ENCODE peak calls at places on chromosome 1, in nine cellular contexts. Q, A, O, R, G, U, W, V and P are unnamed samples.

GRCh38 chr1:219554109-219554508 is 58.8 kb downstream of the ZC3H11B start:
- DNase-seq in Q (no peak), A (no peak), O (no peak), R (no peak), G (no peak), U (no peak), W (no peak), V (peak; percentile 44), P (no peak)

GRCh38 chr1:41851589-41851988 is 67.1 kb downstream of the HIVEP3 start:
- DNase-seq in Q (no peak), A (peak; percentile 87), O (no peak), R (peak; percentile 81), G (peak; percentile 86), U (peak; percentile 72), W (no peak), V (peak; percentile 68), P (peak; percentile 47)

GRCh38 chr1:80171101-80171500 is 1164.6 kb upstream of the ADGRL4 start:
- DNase-seq in Q (no peak), A (peak; percentile 2), O (no peak), R (no peak), G (no peak), U (peak; percentile 55), W (no peak), V (peak; percentile 38), P (no peak)

GRCh38 chr1:112298558-112298957 is 97.5 kb upstream of the CTTNBP2NL start:
- DNase-seq in Q (peak; percentile 80), A (peak; percentile 72), O (no peak), R (peak; percentile 53), G (peak; percentile 42), U (peak; percentile 72), W (peak; percentile 29), V (peak; percentile 53), P (no peak)

GRCh38 chr1:214548988-214549387 is 2.4 kb downstream of the PTPN14 start:
- DNase-seq in Q (peak; percentile 3), A (peak; percentile 63), O (no peak), R (peak; percentile 56), G (peak; percentile 63), U (peak; percentile 55), W (no peak), V (peak; percentile 56), P (no peak)

GRCh38 chr1:88801575-88802208 is 89.7 kb downstream of the GTF2B start:
- DNase-seq in Q (no peak), A (peak; percentile 61), O (no peak), R (no peak), G (peak; percentile 42), U (peak; percentile 36), W (no peak), V (peak; percentile 64), P (no peak)

GRCh38 chr1:200774735-200775449 is 36.2 kb downstream of the CAMSAP2 start:
- DNase-seq in Q (no peak), A (peak; percentile 28), O (no peak), R (no peak), G (peak; percentile 19), U (peak; percentile 35), W (no peak), V (no peak), P (no peak)

GRCh38 chr1:91604632-91605031 is 104.0 kb downstream of the CDC7 start:
- DNase-seq in Q (no peak), A (peak; percentile 17), O (no peak), R (peak; percentile 14), G (peak; percentile 60), U (peak; percentile 36), W (no peak), V (peak; percentile 68), P (no peak)

GRCh38 chr1:230827081-230827681 is 41.1 kb downstream of the C1orf198 start:
- DNase-seq in Q (no peak), A (peak; percentile 22), O (no peak), R (no peak), G (peak; percentile 41), U (no peak), W (no peak), V (peak; percentile 84), P (peak; percentile 64)

GRCh38 chr1:51736702-51737101 is 119.8 kb downstream of the OSBPL9 start:
- DNase-seq in Q (no peak), A (peak; percentile 83), O (no peak), R (peak; percentile 53), G (peak; percentile 77), U (peak; percentile 92), W (peak; percentile 37), V (peak; percentile 67), P (peak; percentile 87)

GRCh38 chr1:219298581-219299148 is 125.0 kb downstream of the LYPLAL1 start:
- DNase-seq in Q (no peak), A (peak; percentile 29), O (no peak), R (no peak), G (peak; percentile 69), U (peak; percentile 88), W (no peak), V (no peak), P (no peak)

DNA sequence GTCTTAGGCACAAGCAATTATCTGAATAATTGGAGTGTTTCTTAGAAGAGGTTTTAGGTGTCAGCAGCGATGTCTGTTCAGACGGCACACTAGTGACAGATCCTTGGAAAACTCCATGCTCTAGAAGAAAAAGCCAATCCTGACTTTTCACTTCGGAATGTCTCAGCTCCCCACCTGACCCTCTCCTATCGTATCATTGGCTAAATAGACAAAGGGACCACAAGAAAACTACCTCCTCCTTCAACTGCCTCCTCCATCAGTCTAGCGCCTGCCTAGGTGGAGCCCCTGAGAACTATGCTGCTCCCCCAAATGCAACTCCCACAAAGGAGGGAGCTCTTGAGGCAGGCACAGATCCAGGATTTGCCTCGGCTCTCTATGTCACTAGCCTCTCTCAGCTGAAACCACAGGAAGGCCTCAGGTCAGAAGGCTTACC is 148.4 kb downstream of the TOMM20 start:
- DNase-seq in Q (no peak), A (no peak), O (no peak), R (no peak), G (no peak), U (peak; percentile 83), W (no peak), V (no peak), P (no peak)
- TF ChIP-seq CTCF in Q (no peak), A (no peak), O (no peak), R (peak; percentile 23), G (no peak), U (no peak), W (no peak), V (no peak), P (no peak)

GRCh38 chr1:1781526-1781903 is 3.2 kb upstream of the NADK start:
- DNase-seq in Q (no peak), A (no peak), O (no peak), R (no peak), G (no peak), U (no peak), W (peak; percentile 66), V (no peak), P (no peak)

GRCh38 chr1:1780598-1781525 is 2.6 kb upstream of the NADK start:
- DNase-seq in Q (no peak), A (no peak), O (peak; percentile 88), R (no peak), G (no peak), U (no peak), W (peak; percentile 29), V (no peak), P (no peak)

GRCh38 chr1:1783320-1783719 is 5.0 kb upstream of the NADK start:
- DNase-seq in Q (no peak), A (no peak), O (no peak), R (no peak), G (no peak), U (no peak), W (no peak), V (no peak), P (no peak)

GRCh38 chr1:1784933-1785332 is 6.7 kb upstream of the NADK start:
- DNase-seq in Q (no peak), A (no peak), O (no peak), R (no peak), G (no peak), U (no peak), W (no peak), V (no peak), P (no peak)

DNA sequence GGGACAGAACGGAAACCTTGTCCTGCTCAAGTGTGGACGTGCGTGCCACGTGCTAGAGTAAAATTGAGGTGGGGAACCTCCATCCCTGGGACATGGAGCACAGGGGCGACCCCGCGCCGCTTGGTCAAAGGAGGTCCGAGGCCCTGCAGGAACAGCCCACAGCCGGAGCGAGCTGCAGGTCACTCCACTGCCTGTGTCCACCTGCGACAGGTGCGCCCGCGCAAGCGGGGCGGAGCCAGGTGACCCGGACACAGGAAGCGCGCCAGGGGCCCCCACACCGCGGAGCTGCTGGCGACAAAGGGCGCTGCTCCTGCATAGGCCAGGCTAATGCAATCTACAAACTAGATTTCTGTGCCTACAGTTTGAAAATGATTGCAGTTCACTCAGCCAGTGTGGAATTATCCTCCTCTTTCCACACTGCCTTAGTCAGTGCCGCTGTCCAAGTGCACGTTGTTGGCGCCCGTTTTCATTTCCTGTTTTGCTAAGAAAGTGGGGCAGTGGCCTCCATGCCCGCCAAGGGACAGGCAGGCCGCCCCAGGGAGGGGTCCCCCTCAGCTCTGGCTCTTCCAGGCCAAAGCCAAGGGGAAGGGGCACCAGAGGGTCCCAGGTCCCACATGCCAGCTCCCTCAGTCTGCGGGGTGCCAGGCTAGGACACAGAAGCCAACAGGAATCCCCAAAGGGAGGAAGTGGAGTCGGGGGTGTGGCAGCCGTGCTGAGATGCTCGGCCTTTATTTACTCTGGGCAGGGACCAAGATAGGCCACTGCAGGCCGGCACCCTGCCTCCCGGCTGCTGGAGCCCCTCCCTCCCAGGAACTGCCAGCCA is 4.3 kb upstream of the NADK start:
- DNase-seq in Q (peak; percentile 35), A (peak; percentile 77), O (peak; percentile 95), R (no peak), G (peak; percentile 54), U (peak; percentile 72), W (peak; percentile 60), V (peak; percentile 62), P (no peak)
- H3K4me3 ChIP-seq in Q (peak overlapping the region; percentile 18), A (no peak overlapping the region), O (peak overlapping the region; percentile 7), R (peak overlapping the region; percentile 12), G (no peak overlapping the region), U (peak overlapping the region; percentile 12), W (peak overlapping the region; percentile 34), V (no peak overlapping the region), P (peak overlapping the region; percentile 31)

DNA sequence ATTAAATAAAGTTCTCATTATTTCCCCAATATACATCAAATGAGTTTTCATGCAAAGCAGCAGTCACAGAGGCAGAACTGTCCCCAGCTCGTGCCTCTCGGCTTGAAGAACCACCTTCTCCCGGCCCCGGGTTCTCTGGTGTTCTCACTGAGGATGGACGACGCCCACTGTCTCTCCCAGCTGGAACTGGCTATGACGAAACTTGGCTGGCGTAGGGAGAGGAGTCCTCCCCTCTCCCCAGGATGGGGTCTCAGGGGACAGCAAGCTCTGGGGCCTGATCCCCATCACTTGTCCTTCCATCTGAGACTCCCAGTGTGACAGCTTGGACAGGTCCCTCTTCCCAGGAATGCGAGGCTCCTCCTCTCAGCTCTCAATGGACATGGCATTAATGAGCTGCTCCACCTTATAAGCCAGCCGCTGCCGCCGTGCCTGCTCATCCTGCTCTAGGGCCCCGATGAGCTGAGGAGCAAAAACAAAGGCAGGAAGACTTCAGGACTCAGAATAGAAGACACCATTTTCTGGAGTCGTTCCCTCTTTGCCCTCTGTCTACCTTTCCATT is 116.0 kb upstream of the CD34 start:
- DNase-seq in Q (peak; percentile 46), A (no peak), O (no peak), R (no peak), G (no peak), U (no peak), W (no peak), V (no peak), P (no peak)
- TF ChIP-seq CTCF in Q (no peak), A (no peak), O (no peak), R (no peak), G (no peak), U (no peak), W (no peak), V (no peak), P (no peak)

DNA sequence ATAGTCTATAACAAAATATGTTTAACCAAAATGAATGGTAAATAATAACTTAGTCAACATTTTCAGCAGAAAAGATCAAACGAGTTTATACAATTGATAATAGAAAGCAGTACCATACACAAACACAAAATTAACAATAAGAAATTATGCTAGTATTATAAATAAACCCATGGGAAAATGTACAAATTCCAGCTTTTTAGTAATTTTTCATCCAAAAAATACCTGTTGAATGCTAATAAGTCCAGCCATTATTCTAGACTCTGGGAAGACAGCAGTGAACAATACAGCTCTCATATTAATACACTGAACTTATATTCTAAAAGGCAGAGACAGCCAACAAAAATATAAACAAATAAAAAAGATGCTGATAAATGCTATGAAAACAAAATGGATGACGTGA is 66.3 kb downstream of the AKT3 start:
- DNase-seq in Q (no peak), A (peak; percentile 16), O (no peak), R (no peak), G (no peak), U (no peak), W (no peak), V (no peak), P (no peak)
- H3K4me3 ChIP-seq in Q (no peak overlapping the region), A (no peak overlapping the region), O (no peak overlapping the region), R (no peak overlapping the region), G (no peak overlapping the region), U (no peak overlapping the region), W (no peak overlapping the region), V (no peak overlapping the region), P (no peak overlapping the region)